ENCODE peak calls at places on chromosomes 4 and X, in eight cellular contexts. O is Caco-2, G is upper lobe of left lung, P is HCT116, H is nephron progenitor cell, M is B cell, S is Peyer's patch, C is choroid plexus epithelial cell. N is an unnamed sample.
A peak's percentile ranks its signal among the peaks of the same experiment; 100 is the strongest.

GRCh38 chr4:149823770-149824221 is 8.2 kb upstream of the IQCM start:
- DNase-seq in O (no peak), G (no peak), P (peak; percentile 39), H (no peak), M (no peak), S (no peak), C (peak; percentile 74), N (no peak)

GRCh38 chr4:15729910-15730533 is 27.2 kb downstream of the BST1 start:
- DNase-seq in O (peak; percentile 38), G (no peak), P (peak; percentile 19), H (peak; percentile 11), M (peak; percentile 55), S (peak; percentile 61), C (peak; percentile 74), N (no peak)

GRCh38 chr4:6773106-6773505 is 9.4 kb upstream of the KIAA0232 start:
- DNase-seq in O (no peak), G (peak; percentile 42), P (no peak), H (no peak), M (no peak), S (peak; percentile 46), C (peak; percentile 74), N (no peak)

GRCh38 chr4:123653211-123653610 is 256.6 kb downstream of the SPRY1 start:
- DNase-seq in O (no peak), G (no peak), P (no peak), H (no peak), M (no peak), S (no peak), C (no peak), N (no peak)

GRCh38 chr4:149884046-149884445 is 68.4 kb upstream of the IQCM start:
- DNase-seq in O (no peak), G (no peak), P (no peak), H (no peak), M (no peak), S (no peak), C (no peak), N (no peak)

GRCh38 chr4:136818811-136819210 is 713.5 kb downstream of the PCDH18 start:
- DNase-seq in O (no peak), G (no peak), P (no peak), H (no peak), M (no peak), S (no peak), C (peak; percentile 71), N (no peak)

GRCh38 chrX:103688949-103689348 is 2.5 kb upstream of the MORF4L2 start:
- DNase-seq in O (no peak), G (no peak), P (no peak), H (no peak), M (peak; percentile 29), S (no peak), C (peak; percentile 58), N (no peak)

GRCh38 chr4:60948008-60948407 is 252.1 kb upstream of the ADGRL3 start:
- DNase-seq in O (no peak), G (no peak), P (no peak), H (no peak), M (no peak), S (no peak), C (peak; percentile 18), N (no peak)

GRCh38 chrX:13659057-13659456 is 6.1 kb downstream of the TCEANC start:
- DNase-seq in O (no peak), G (no peak), P (no peak), H (no peak), M (no peak), S (no peak), C (peak; percentile 75), N (no peak)

DNA sequence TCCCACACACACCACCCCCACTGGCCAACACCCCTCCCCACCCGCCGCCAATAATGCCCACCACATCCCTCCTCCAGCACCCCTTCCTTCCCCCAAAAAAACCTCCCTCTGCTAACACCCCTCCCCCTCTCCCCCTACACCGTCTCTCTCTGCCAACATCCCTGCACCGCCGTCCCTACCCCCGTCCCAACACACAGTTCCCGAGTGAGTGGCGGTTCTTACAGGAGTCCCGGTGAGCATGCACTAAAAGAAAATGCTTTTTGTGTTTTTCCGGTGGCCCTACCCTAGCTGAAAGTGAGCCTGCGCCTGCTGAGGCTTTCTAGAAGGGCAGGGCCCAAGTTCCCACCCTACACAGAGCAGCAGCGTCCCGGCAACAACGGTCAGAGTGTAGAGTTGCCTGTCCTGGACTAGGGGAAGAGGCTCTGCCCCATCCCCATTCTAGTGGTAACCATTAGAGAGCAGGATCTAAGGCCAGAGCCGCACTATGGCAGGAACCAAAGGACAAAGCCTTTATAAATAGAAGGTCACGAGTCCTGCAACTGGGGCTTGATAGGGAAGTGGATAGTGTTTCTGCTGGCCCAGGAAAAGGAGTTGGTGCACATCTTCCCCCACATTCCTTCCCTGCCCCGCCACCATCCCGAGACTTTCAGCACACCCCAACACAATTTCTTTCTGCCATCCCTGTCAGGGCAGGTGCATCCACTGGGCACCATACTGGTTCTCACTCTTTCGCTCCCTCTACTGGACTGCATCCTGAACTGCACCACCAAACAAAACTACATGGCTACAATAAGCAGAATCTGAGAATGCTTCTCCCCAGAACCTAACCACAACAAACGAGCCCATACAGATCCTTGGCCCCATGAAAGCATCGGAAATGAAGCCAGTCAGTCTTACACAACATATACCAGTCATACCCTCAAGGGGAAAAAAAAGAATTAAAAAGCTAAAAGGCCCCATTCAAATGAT is 78.1 kb upstream of the PAGE3 start:
- DNase-seq in O (peak; percentile 4), G (no peak), P (no peak), H (no peak), M (peak; percentile 33), S (peak; percentile 61), C (peak; percentile 5), N (no peak)
- TF ChIP-seq CTCF in O (peak; percentile 25), G (peak; percentile 47), P (peak; percentile 56), H (no peak), M (peak; percentile 43), S (peak; percentile 47), C (peak; percentile 42), N (peak; percentile 51)

GRCh38 chrX:51421972-51422371 is 74.4 kb downstream of the NUDT11 start:
- DNase-seq in O (no peak), G (no peak), P (no peak), H (no peak), M (peak; percentile 11), S (no peak), C (no peak), N (no peak)

DNA sequence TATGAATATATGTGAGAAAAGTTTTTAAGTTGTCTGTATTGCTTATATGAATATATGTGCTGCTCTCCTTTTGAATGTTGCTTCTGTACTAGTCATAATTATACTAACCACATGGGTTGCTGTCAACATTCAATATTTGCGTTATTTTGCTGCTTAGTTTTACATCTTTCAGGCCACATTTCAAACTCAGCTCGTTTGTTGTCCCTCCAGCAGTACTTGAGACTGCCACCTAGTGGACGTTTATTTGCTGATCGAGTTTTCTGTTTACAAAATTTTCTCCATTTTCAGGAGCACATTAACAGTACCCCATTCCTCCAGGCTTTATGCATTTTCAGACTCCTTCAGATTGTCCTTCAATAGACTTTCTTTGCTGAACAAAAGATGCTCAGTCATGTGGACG is 75.8 kb downstream of the NUDT11 start:
- DNase-seq in O (peak; percentile 26), G (no peak), P (peak; percentile 23), H (peak; percentile 16), M (peak; percentile 63), S (no peak), C (peak; percentile 60), N (no peak)
- TF ChIP-seq CTCF in O (peak; percentile 39), G (no peak), P (peak; percentile 50), H (peak; percentile 55), M (peak; percentile 73), S (peak; percentile 36), C (peak; percentile 70), N (peak; percentile 82)

DNA sequence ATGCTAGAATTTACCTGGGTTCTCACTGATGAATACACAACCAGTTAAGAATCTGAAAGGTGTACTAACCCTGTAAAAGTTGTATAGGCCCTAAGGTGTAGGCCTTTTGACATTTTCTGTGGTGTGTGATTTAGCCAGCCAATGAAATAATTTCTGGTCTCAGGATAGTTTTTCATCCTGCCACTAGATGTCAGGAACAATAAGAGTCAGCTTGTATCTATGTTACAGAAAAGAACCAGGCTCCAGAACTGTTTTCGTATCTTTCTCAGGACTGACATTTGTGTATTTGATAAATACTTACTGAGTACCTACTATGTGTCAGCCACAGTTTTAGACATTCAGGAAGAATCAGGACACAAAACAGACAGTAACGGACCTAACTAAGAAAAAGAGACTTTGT is 673.6 kb upstream of the TENM3 start:
- DNase-seq in O (peak; percentile 4), G (no peak), P (peak; percentile 19), H (no peak), M (no peak), S (no peak), C (peak; percentile 75), N (no peak)
- TF ChIP-seq CTCF in O (no peak), G (no peak), P (peak; percentile 45), H (peak; percentile 44), M (no peak), S (peak; percentile 63), C (peak; percentile 66), N (peak; percentile 73)

DNA sequence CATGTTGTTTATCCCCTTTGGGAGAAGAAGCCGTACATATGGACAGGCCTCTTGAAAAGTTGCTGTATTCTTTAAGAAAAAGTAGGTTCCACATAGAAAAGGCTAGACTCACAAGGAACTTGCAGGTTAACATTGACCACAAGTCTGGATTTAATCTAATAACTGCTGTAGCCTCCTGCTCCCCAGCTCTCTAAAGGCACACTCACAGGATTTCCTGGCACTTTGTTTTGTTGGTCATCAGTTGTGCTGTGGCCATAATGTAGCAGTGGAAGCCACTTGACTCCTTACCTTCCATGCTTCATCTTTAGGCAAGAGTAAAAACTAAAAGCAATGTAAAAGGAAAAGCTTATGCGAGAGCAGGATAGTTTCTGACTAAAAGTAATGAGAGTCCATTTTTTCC is 19.8 kb downstream of the FNIP2 start:
- DNase-seq in O (no peak), G (no peak), P (no peak), H (no peak), M (no peak), S (no peak), C (no peak), N (no peak)
- TF ChIP-seq CTCF in O (no peak), G (no peak), P (no peak), H (no peak), M (no peak), S (no peak), C (no peak), N (no peak)

GRCh38 chr4:1351854-1352633 is 5.0 kb downstream of the UVSSA start:
- DNase-seq in O (peak; percentile 87), G (peak; percentile 94), P (peak; percentile 50), H (peak; percentile 93), M (peak; percentile 90), S (peak; percentile 96), C (peak; percentile 81), N (peak; percentile 89)
- TF ChIP-seq CTCF in O (peak; percentile 80), G (peak; percentile 96), P (peak; percentile 94), H (peak; percentile 93), M (peak; percentile 90), S (peak; percentile 91), C (peak; percentile 97), N (peak; percentile 96)

GRCh38 chrX:153953892-153954617 is 9.6 kb upstream of the RENBP start:
- DNase-seq in O (no peak), G (no peak), P (no peak), H (no peak), M (no peak), S (no peak), C (no peak), N (no peak)
- TF ChIP-seq CTCF in O (no peak), G (no peak), P (no peak), H (no peak), M (no peak), S (no peak), C (no peak), N (peak; percentile 36)

N was measured in type B pancreatic cell.